ENCODE peak calls at places on chromosome 7, in four cellular contexts. One of them, this sample, is unnamed.

GRCh38 chr7:73822319-73823173 is 8.2 kb upstream of the CLDN4 start:
- DNase-seq in HCT116: peak
- DNase-seq in SK-N-SH: peak
- DNase-seq in GM23338: no peak
- DNase-seq in this sample: peak

GRCh38 chr7:81676813-81677212 is 93.0 kb downstream of the HGF start:
- DNase-seq in SK-N-SH: no peak
- DNase-seq in GM23338: no peak
- DNase-seq in HCT116: no peak
- DNase-seq in this sample: no peak

GRCh38 chr7:91265693-91266066 is 1.4 kb downstream of the FZD1 start:
- DNase-seq in GM23338: peak
- DNase-seq in SK-N-SH: no peak
- DNase-seq in HCT116: no peak
- DNase-seq in this sample: peak

GRCh38 chr7:36958094-36958718 is 233.9 kb upstream of the AOAH start:
- DNase-seq in HCT116: no peak
- DNase-seq in GM23338: no peak
- DNase-seq in SK-N-SH: no peak
- DNase-seq in this sample: no peak

GRCh38 chr7:23247602-23248335 is 1.2 kb downstream of the GPNMB start:
- DNase-seq in GM23338: peak
- DNase-seq in HCT116: no peak
- DNase-seq in SK-N-SH: no peak
- DNase-seq in this sample: peak

GRCh38 chr7:82723411-82723810 is 279.8 kb upstream of the CACNA2D1 start:
- DNase-seq in GM23338: no peak
- DNase-seq in SK-N-SH: no peak
- DNase-seq in HCT116: no peak
- DNase-seq in this sample: no peak

GRCh38 chr7:98300595-98301372 is 19.3 kb downstream of the BRI3 start:
- DNase-seq in HCT116: no peak
- DNase-seq in SK-N-SH: peak
- DNase-seq in GM23338: no peak
- DNase-seq in this sample: no peak

GRCh38 chr7:36781011-36781738 is 56.9 kb upstream of the AOAH start:
- DNase-seq in GM23338: no peak
- DNase-seq in SK-N-SH: no peak
- DNase-seq in HCT116: no peak
- DNase-seq in this sample: no peak

GRCh38 chr7:9498303-9498702 is 1064.9 kb downstream of the NXPH1 start:
- DNase-seq in HCT116: no peak
- DNase-seq in SK-N-SH: no peak
- DNase-seq in GM23338: no peak
- DNase-seq in this sample: no peak

GRCh38 chr7:41224063-41224763 is 478.7 kb downstream of the INHBA start:
- DNase-seq in HCT116: peak
- DNase-seq in GM23338: no peak
- DNase-seq in SK-N-SH: no peak
- DNase-seq in this sample: no peak

GRCh38 chr7:92766461-92767003 is 69.8 kb downstream of the CDK6 start:
- DNase-seq in HCT116: no peak
- DNase-seq in GM23338: no peak
- DNase-seq in SK-N-SH: no peak
- DNase-seq in this sample: no peak

GRCh38 chr7:143892527-143893300 is 9.3 kb downstream of the TCAF1 start:
- DNase-seq in GM23338: peak
- DNase-seq in SK-N-SH: no peak
- DNase-seq in HCT116: peak
- DNase-seq in this sample: peak

GRCh38 chr7:99539213-99539811 is 12.6 kb downstream of the FAM200A start:
- DNase-seq in SK-N-SH: no peak
- DNase-seq in GM23338: no peak
- DNase-seq in HCT116: no peak
- DNase-seq in this sample: no peak

GRCh38 chr7:55140981-55141278 is 122.1 kb downstream of the EGFR start:
- DNase-seq in HCT116: no peak
- DNase-seq in SK-N-SH: no peak
- DNase-seq in GM23338: no peak
- DNase-seq in this sample: no peak

GRCh38 chr7:2586326-2587020 is 27.7 kb downstream of the IQCE start:
- DNase-seq in GM23338: no peak
- DNase-seq in SK-N-SH: no peak
- DNase-seq in HCT116: no peak
- DNase-seq in this sample: no peak

GRCh38 chr7:80859272-80859970 is 59.4 kb downstream of the SEMA3C start:
- DNase-seq in SK-N-SH: no peak
- DNase-seq in HCT116: no peak
- DNase-seq in GM23338: no peak
- DNase-seq in this sample: peak

GRCh38 chr7:84238611-84239010 is 44.0 kb upstream of the SEMA3A start:
- DNase-seq in HCT116: no peak
- DNase-seq in SK-N-SH: no peak
- DNase-seq in GM23338: no peak
- DNase-seq in this sample: no peak

GRCh38 chr7:42639930-42640329 is 271.9 kb downstream of the C7orf25 start:
- DNase-seq in HCT116: no peak
- DNase-seq in GM23338: peak
- DNase-seq in SK-N-SH: no peak
- DNase-seq in this sample: no peak

GRCh38 chr7:91064938-91065337 is 199.3 kb upstream of the FZD1 start:
- DNase-seq in HCT116: no peak
- DNase-seq in GM23338: no peak
- DNase-seq in SK-N-SH: no peak
- DNase-seq in this sample: no peak

GRCh38 chr7:155455132-155455693 is 2.7 kb upstream of the EN2 start:
- DNase-seq in HCT116: no peak
- DNase-seq in SK-N-SH: peak
- DNase-seq in GM23338: no peak
- DNase-seq in this sample: no peak

GRCh38 chr7:74185016-74185415 is 10.9 kb downstream of the EIF4H start:
- DNase-seq in SK-N-SH: no peak
- DNase-seq in HCT116: no peak
- DNase-seq in GM23338: no peak
- DNase-seq in this sample: no peak

GRCh38 chr7:134836447-134836846 is 57.0 kb downstream of the CALD1 start:
- DNase-seq in SK-N-SH: no peak
- DNase-seq in HCT116: no peak
- DNase-seq in GM23338: no peak
- DNase-seq in this sample: no peak

GRCh38 chr7:156518466-156518865 is 122.1 kb upstream of the RNF32 start:
- DNase-seq in HCT116: no peak
- DNase-seq in SK-N-SH: no peak
- DNase-seq in GM23338: no peak
- DNase-seq in this sample: no peak

DNA sequence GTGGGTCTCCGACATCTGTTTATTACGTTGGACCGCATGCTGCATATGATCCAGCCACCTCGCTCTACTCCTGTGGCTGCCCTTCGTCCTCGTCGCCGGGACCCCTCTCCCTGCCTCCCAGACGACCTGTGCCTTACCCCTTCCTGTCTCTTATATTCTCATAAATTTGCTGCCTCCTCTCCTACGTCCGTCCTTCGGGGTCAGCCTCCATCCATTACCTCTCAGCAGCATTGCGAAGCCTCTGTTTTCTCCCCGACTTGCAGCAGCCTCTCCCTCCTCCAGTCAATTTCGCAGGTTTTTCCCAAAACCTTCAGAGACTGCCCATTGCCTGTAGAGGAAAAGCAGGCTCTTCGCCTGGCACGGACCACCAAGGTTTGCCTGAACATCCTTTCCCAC is 39.4 kb upstream of the LEP start:
- DNase-seq in GM23338: no peak
- DNase-seq in SK-N-SH: peak
- DNase-seq in HCT116: no peak
- DNase-seq in this sample: no peak
- H3K4me3 ChIP-seq in GM23338: peak
- H3K4me3 ChIP-seq in SK-N-SH: no peak
- H3K4me3 ChIP-seq in HCT116: no peak
- H3K4me3 ChIP-seq in this sample: peak

GRCh38 chr7:20785211-20786048 is 1.3 kb downstream of the SP8 start:
- DNase-seq in GM23338: peak
- DNase-seq in HCT116: no peak
- DNase-seq in SK-N-SH: peak
- DNase-seq in this sample: peak

GRCh38 chr7:20786049-20786412 is 655 bp downstream of the SP8 start:
- DNase-seq in HCT116: no peak
- DNase-seq in SK-N-SH: peak
- DNase-seq in GM23338: no peak
- DNase-seq in this sample: no peak

GRCh38 chr7:20787658-20788057 is 972 bp upstream of the SP8 start:
- DNase-seq in HCT116: no peak
- DNase-seq in GM23338: peak
- DNase-seq in SK-N-SH: no peak
- DNase-seq in this sample: peak

GRCh38 chr7:20786779-20787651 is at the start of gene SP8:
- DNase-seq in GM23338: peak
- DNase-seq in HCT116: no peak
- DNase-seq in SK-N-SH: peak
- DNase-seq in this sample: peak

GRCh38 chr7:20786421-20786778 is 286 bp downstream of the SP8 start:
- DNase-seq in GM23338: no peak
- DNase-seq in SK-N-SH: peak
- DNase-seq in HCT116: no peak
- DNase-seq in this sample: peak
- TF ChIP-seq EZH2phosphoT487 in GM23338: no peak
- TF ChIP-seq EZH2phosphoT487 in SK-N-SH: no peak
- TF ChIP-seq EZH2phosphoT487 in HCT116: no peak
- TF ChIP-seq EZH2phosphoT487 in this sample: no peak

GRCh38 chr7:100570954-100571828 is 2.5 kb downstream of the SAP25 start:
- DNase-seq in SK-N-SH: peak
- DNase-seq in GM23338: peak
- DNase-seq in HCT116: no peak
- DNase-seq in this sample: peak

GRCh38 chr7:100567045-100567730 is 6.5 kb downstream of the SAP25 start:
- DNase-seq in SK-N-SH: no peak
- DNase-seq in HCT116: no peak
- DNase-seq in GM23338: no peak
- DNase-seq in this sample: no peak

GRCh38 chr7:100567751-100568175 is 5.9 kb downstream of the SAP25 start:
- DNase-seq in GM23338: peak
- DNase-seq in HCT116: no peak
- DNase-seq in SK-N-SH: peak
- DNase-seq in this sample: no peak

GRCh38 chr7:100568176-100568935 is 5.3 kb downstream of the SAP25 start:
- DNase-seq in HCT116: no peak
- DNase-seq in SK-N-SH: peak
- DNase-seq in GM23338: no peak
- DNase-seq in this sample: no peak

DNA sequence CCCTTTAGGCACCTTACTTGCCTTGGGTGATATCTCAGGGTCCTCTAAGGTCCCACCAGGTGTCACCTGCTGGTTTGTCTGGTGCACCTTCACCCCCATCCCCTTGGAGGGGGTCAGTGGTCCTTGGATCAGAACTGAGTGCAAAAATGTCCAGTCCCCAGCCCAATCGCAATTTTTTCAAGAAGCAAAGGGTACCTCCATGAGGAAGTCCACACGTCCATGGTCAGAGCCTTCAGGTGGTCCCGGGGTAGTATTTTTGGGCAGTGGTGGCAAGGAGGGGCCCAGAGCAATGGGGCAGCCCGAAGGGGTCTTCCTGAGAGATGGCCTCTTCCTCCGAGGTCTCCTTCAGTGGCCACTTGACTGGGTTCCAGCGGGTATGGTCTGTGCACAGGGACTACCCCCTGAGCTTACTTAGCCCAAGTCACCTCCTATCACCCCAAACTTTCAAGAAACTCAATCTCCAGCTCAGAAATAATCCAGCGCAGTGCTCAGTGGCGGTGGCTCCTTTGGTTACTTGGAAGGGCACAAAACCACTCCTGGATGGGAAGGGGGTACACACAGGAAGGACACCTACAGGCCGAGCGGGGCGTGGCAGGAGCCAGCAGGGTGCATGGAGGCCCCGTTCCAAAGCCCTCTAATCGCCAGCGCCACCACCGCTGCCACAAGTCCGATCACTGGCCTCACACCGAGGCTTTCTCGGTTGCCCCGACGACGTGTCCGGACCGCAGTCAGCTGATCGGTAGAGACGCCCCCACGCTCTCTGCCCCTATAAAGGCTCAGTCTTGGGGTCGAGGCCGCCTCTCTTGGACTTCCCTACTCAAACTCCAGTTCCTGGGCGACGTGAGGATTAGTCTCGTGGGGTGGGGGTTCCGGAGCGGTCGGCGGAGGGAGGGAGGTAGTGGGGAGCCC is 4.5 kb downstream of the SAP25 start:
- DNase-seq in HCT116: no peak
- DNase-seq in SK-N-SH: peak
- DNase-seq in GM23338: peak
- DNase-seq in this sample: peak
- TF ChIP-seq CTCF in HCT116: peak
- TF ChIP-seq CTCF in SK-N-SH: peak
- TF ChIP-seq CTCF in GM23338: peak
- TF ChIP-seq CTCF in this sample: peak

GRCh38 chr7:49773939-49774458 is 561 bp downstream of the VWC2 start:
- DNase-seq in SK-N-SH: peak
- DNase-seq in HCT116: no peak
- DNase-seq in GM23338: peak
- DNase-seq in this sample: peak

GRCh38 chr7:49774459-49775064 is 1.1 kb downstream of the VWC2 start:
- DNase-seq in GM23338: peak
- DNase-seq in HCT116: no peak
- DNase-seq in SK-N-SH: peak
- DNase-seq in this sample: peak

GRCh38 chr7:49771427-49772176 is 1.8 kb upstream of the VWC2 start:
- DNase-seq in SK-N-SH: no peak
- DNase-seq in GM23338: no peak
- DNase-seq in HCT116: no peak
- DNase-seq in this sample: no peak

GRCh38 chr7:49775065-49775948 is 1.9 kb downstream of the VWC2 start:
- DNase-seq in SK-N-SH: peak
- DNase-seq in HCT116: no peak
- DNase-seq in GM23338: peak
- DNase-seq in this sample: peak

DNA sequence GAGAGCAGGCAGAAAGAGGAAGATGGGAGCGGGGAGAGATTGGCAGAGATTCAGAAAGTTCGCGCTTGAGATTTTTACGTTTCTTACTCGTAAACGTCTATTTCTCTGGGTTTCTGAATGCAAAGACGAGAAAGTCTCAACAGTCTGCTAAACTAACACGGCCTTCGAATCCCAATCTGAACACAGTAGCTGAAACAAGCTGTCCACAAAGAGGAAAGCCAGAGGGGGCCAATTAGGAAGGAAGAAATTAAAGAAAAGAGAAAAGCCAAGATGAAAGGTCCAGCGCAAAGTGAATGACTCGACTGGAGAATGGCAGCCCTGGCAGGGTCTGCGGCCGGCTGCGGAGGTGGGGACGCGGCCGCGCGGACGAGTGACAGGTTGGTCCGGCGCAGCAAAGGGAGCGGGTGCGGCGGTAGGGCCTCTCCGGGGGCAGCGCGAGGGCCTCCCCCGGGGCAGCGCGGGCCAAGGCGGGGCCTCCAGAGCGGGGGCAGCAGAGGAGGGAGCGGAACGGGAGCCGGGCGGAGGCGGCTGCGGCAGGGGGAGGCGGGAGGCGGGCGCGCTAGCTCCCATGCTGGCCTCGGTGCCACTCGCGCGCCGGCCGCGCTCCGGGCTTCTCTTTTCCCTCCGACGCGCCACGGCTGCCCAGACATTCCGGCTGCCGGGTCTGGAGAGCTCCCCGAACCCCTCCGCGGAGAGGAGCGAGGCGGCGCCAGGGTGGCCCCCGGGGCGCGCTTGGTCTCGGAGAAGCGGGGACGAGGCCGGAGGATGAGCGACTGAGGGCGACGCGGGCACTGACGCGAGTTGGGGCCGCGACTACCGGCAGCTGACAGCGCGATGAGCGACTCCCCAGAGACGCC is at the start of gene VWC2:
- DNase-seq in HCT116: no peak
- DNase-seq in GM23338: peak
- DNase-seq in SK-N-SH: peak
- DNase-seq in this sample: peak
- H3K4me3 ChIP-seq in HCT116: no peak
- H3K4me3 ChIP-seq in GM23338: peak
- H3K4me3 ChIP-seq in SK-N-SH: peak
- H3K4me3 ChIP-seq in this sample: peak

This sample was measured in neural progenitor cell.